ENCODE peak calls at places on chromosomes 16 and 17, in six cellular contexts. C is neural progenitor cell, F is MCF 10A, Y is tibial artery, W is omental fat pad, K is progenitor cell of endocrine pancreas. T is an unnamed sample.

GRCh38 chr17:16406742-16407674 is 8.4 kb upstream of the TRPV2 start:
- DNase-seq in F (no peak), W (no peak), K (peak), Y (peak), C (peak), T (no peak)

GRCh38 chr16:11586375-11586855 is 304 bp downstream of the LITAF start:
- DNase-seq in C (no peak), W (no peak), F (peak), Y (no peak), K (no peak), T (no peak)

GRCh38 chr17:82889496-82890338 is 49.9 kb upstream of the ZNF750 start:
- DNase-seq in C (no peak), K (peak), F (no peak), Y (no peak), W (no peak), T (no peak)

GRCh38 chr17:37824534-37825485 is 80.0 kb upstream of the HNF1B start:
- DNase-seq in K (no peak), W (no peak), C (no peak), F (peak), Y (no peak), T (peak)

GRCh38 chr17:79862771-79863440 is 23.7 kb upstream of the CBX4 start:
- DNase-seq in W (no peak), F (no peak), K (no peak), Y (no peak), C (no peak), T (no peak)

GRCh38 chr16:55291847-55292246 is 32.2 kb upstream of the IRX6 start:
- DNase-seq in Y (no peak), F (no peak), W (no peak), C (no peak), K (no peak), T (no peak)

GRCh38 chr17:7440113-7440822 is 956 bp downstream of the FGF11 start:
- DNase-seq in K (no peak), W (peak), F (no peak), C (peak), Y (peak), T (no peak)

GRCh38 chr17:78479369-78479768 is 97.8 kb downstream of the DNAH17 start:
- DNase-seq in Y (no peak), K (no peak), W (no peak), F (no peak), C (no peak), T (no peak)

GRCh38 chr16:54931041-54931756 is 534 bp downstream of the IRX5 start:
- DNase-seq in K (peak), F (peak), C (peak), W (no peak), Y (no peak), T (peak)

GRCh38 chr16:30666681-30667080 is 8.4 kb downstream of the FBRS start:
- DNase-seq in W (no peak), Y (no peak), C (no peak), K (no peak), F (no peak), T (no peak)

GRCh38 chr16:30667361-30667905 is 9.2 kb downstream of the FBRS start:
- DNase-seq in F (no peak), Y (no peak), C (no peak), W (no peak), K (no peak), T (no peak)

GRCh38 chr16:30664616-30665109 is 6.4 kb downstream of the FBRS start:
- DNase-seq in Y (no peak), C (no peak), W (no peak), F (no peak), K (no peak), T (no peak)

GRCh38 chr16:30665155-30665829 is 7.1 kb downstream of the FBRS start:
- DNase-seq in Y (no peak), K (no peak), C (no peak), F (no peak), W (no peak), T (no peak)

DNA sequence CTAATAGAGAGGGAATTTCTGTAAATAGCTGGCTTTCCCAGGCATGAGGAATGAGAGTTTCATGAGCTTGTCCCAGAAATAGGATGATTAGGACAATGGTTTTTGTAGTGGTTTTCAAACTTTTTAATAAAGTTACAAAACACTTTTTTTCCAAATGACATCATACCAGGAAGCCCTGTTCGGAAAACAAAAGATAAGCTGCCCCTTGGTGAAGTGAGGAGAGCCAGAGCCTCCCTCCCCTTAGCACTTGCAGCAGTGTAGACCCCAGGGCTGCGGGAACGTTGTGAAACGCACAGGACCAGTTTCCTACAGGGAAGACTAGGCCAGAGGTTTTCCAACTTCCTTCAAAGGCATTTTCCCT is 7.6 kb downstream of the FBRS start:
- DNase-seq in W (no peak), Y (no peak), K (no peak), F (no peak), C (no peak), T (no peak)
- TF ChIP-seq CTCF in W (no peak), Y (no peak), K (no peak), F (no peak), C (no peak), T (no peak)

DNA sequence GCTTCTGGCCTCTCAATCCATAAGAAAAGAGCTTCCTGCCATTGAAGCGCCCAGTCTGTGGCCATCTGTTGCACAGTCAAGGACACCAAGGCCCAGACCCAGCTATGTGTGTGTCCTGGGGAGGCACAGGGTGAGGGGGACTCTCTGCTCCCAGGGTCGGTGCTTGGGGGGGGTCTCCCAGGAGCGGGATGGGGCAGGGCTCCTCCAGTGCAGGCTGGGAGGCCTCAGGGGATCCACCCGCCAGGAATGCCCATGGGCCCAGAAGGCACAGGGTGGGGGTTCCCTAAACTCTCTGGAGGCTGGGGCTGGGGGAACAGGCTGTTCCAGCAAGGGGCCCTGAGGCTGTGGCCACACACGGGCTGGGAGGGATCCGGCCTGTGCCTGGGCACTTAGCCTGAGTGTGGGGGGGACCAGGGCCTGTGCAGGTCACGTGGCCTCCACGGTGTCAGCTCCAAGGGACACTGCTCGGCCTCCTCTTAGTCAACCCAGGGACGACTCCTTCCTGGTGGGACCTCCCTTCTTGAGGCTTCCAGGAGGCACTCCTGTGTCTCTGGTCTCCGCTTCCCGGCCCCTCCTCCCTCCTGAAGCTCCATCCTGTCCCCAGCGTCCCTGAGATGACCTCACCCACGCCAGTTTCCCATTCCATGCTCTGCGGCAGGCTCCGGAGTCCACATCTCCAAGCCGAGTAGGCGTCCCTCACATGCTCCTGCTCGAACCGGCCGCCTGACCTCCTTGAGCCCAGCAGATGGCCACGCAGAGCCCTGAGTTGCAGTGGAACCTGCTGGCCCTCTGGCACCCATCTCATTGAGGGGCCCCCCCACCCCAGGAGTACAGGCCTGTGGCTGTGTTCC is 23.1 kb upstream of the BAHCC1 start:
- DNase-seq in C (peak), Y (no peak), W (no peak), F (peak), K (no peak), T (peak)
- TF ChIP-seq CTCF in C (peak), Y (peak), W (no peak), F (peak), K (peak), T (peak)

GRCh38 chr16:85237817-85238216 is 125.5 kb upstream of the CIBAR2 start:
- DNase-seq in Y (no peak), K (no peak), C (no peak), F (no peak), W (no peak), T (no peak)

GRCh38 chr16:85239239-85239638 is 127.0 kb upstream of the CIBAR2 start:
- DNase-seq in K (no peak), F (no peak), W (no peak), Y (no peak), C (no peak), T (no peak)

GRCh38 chr16:85239871-85240270 is 127.6 kb upstream of the CIBAR2 start:
- DNase-seq in F (no peak), K (no peak), W (no peak), Y (no peak), C (no peak), T (no peak)

GRCh38 chr16:85235988-85236831 is 123.9 kb upstream of the CIBAR2 start:
- DNase-seq in W (no peak), Y (peak), F (no peak), C (no peak), K (no peak), T (peak)

DNA sequence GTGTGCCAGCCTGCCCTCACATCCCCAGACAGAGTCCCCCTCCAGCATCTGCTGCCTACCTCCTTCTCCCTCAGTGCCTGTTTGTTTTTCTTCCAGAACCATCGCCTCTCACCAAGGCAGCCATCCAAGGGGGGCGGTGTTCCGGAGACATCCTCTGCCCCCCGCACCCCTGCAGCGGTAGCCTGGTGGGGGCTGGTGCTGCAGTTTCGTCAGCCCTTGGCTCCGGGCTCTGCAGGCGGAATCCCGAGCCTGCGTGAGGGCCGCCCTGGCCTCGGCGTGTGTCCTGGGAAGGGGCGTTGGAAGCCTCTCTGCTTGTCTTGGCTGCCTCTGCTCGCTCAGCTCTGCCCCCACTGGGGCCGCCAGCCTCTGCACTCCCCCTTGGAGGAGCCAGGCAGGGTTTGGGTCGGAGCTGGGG is 126.0 kb upstream of the CIBAR2 start:
- DNase-seq in W (no peak), Y (peak), C (peak), F (no peak), K (no peak), T (peak)
- TF ChIP-seq CTCF in W (no peak), Y (no peak), C (peak), F (no peak), K (no peak), T (peak)

GRCh38 chr17:48593126-48593829 is at the start of gene HOXB5:
- DNase-seq in Y (no peak), C (no peak), K (no peak), F (no peak), W (no peak), T (no peak)

GRCh38 chr17:48594412-48595106 is 980 bp upstream of the HOXB5 start:
- DNase-seq in Y (no peak), K (no peak), F (no peak), W (no peak), C (no peak), T (no peak)

GRCh38 chr17:48592592-48592991 is 987 bp downstream of the HOXB5 start:
- DNase-seq in K (no peak), Y (no peak), C (no peak), F (no peak), W (no peak), T (no peak)

GRCh38 chr17:48595107-48595999 is 1.8 kb upstream of the HOXB5 start:
- DNase-seq in Y (no peak), K (no peak), F (no peak), C (no peak), W (no peak), T (no peak)

GRCh38 chr17:48593840-48594411 is 347 bp upstream of the HOXB5 start:
- DNase-seq in Y (peak), C (peak), F (peak), W (no peak), K (peak), T (peak)
- TF ChIP-seq CTCF in Y (peak), C (peak), F (peak), W (peak), K (peak), T (peak)

GRCh38 chr17:3335876-3336275 is 37.7 kb upstream of the OR3A1 start:
- DNase-seq in Y (no peak), K (no peak), C (no peak), W (no peak), F (peak), T (no peak)
- TF ChIP-seq CTCF in Y (no peak), K (no peak), C (no peak), W (no peak), F (peak), T (no peak)

DNA sequence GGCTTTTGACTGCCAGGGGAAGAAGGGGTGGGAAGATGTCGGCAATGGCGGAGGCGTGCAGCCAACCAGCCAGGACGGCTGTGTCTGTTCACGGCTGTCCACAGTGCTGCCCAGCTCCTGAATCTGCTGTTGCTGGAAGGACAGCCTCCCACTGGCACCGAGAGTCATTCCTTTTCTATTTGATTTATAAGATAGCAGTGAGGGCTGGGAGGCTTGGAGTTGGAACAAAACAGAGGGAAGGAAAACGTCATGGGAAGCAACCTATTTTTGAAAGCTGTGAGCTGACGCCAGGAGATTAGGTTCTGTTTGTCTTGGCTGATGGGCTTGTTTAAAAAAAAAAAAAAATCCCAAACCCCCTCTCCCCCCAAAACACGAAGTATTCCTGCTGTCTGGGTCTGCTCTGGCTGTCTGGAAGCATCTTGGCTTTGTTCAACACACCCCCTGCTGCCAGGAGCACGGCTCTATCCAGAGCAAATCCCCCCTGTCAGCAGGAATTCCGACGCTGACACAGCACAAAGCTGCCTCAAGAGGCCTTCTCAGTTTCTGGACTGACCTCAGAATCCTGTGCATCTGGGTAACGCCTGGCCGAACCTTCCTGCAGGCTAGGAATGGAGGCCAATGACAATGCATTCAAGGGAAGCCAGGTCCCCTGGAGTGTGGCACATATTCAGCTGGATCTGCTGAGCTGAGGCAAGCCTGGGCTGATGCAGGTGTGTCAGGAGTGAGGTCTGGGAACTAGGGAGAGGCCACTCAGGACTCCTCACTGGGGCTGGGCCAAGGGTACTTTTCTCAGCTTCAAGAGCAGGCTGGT is 41.0 kb upstream of the SREBF1 start:
- DNase-seq in F (no peak), C (peak), K (no peak), W (no peak), Y (peak), T (peak)
- TF ChIP-seq CTCF in F (no peak), C (no peak), K (no peak), W (no peak), Y (no peak), T (peak)

GRCh38 chr16:67157892-67158635 is 1.6 kb downstream of the TRADD start:
- DNase-seq in W (no peak), Y (no peak), F (no peak), C (no peak), K (no peak), T (no peak)
- TF ChIP-seq CTCF in W (no peak), Y (no peak), F (no peak), C (no peak), K (no peak), T (no peak)

T was measured in choroid plexus epithelial cell.